ENCODE peak calls at places on chromosome 9, in ten cellular contexts. B is stimulated activated CD8-positive, alpha-beta memory T cell treated with anti-CD3 and anti-CD28 coated beads, Interleukin-4, amount 100 ng/mL, for 48 hours; Q is occipital lobe; R is brain microvascular endothelial cell; C is left cardiac atrium; E is stimulated activated CD4-positive, alpha-beta T cell treated with anti-CD3 and anti-CD28 coated beads, Interleukin-12 subunit alpha, Interleukin-12 subunit beta, amount 100 ng/mL, for 4 hours; P is spleen; M is nephron progenitor cell; N is KBM-7; X is activated CD4-positive, alpha-beta T cell treated with anti-CD3 and anti-CD28 coated beads for 4 hours. F is an unnamed sample.

GRCh38 chr9:16553869-16554540 is 316.5 kb downstream of the BNC2 start:
- DNase-seq in B (no peak), Q (no peak), R (no peak), C (no peak), E (no peak), P (no peak), M (no peak), N (no peak), X (no peak), F (no peak)

GRCh38 chr9:90142580-90142979 is 500.0 kb downstream of the DIRAS2 start:
- DNase-seq in B (peak; percentile 74), Q (no peak), R (peak; percentile 51), C (peak; percentile 42), E (peak; percentile 50), P (no peak), M (peak; percentile 59), N (peak; percentile 71), X (peak; percentile 55), F (no peak)

GRCh38 chr9:94173632-94174031 is 85.5 kb upstream of the ZNF169 start:
- DNase-seq in B (peak; percentile 53), Q (no peak), R (no peak), C (no peak), E (no peak), P (no peak), M (no peak), N (no peak), X (no peak), F (no peak)

GRCh38 chr9:113530942-113531341 is 67.4 kb downstream of the RGS3 start:
- DNase-seq in B (no peak), Q (no peak), R (no peak), C (no peak), E (no peak), P (no peak), M (no peak), N (no peak), X (no peak), F (no peak)

GRCh38 chr9:94600258-94600657 is 6.6 kb upstream of the FBP2 start:
- DNase-seq in B (no peak), Q (no peak), R (no peak), C (no peak), E (no peak), P (no peak), M (no peak), N (no peak), X (no peak), F (no peak)

GRCh38 chr9:20209421-20210340 is 412.6 kb downstream of the MLLT3 start:
- DNase-seq in B (peak; percentile 73), Q (no peak), R (no peak), C (no peak), E (no peak), P (no peak), M (no peak), N (peak; percentile 16), X (peak; percentile 34), F (no peak)

GRCh38 chr9:116550728-116551436 is 136.2 kb upstream of the TRIM32 start:
- DNase-seq in B (no peak), Q (no peak), R (peak; percentile 22), C (no peak), E (no peak), P (no peak), M (no peak), N (no peak), X (no peak), F (peak; percentile 34)

GRCh38 chr9:119167267-119167666 is 202.0 kb downstream of the BRINP1 start:
- DNase-seq in B (no peak), Q (no peak), R (no peak), C (no peak), E (no peak), P (no peak), M (no peak), N (no peak), X (no peak), F (no peak)

GRCh38 chr9:110308504-110309109 is 29.1 kb downstream of the TXNDC8 start:
- DNase-seq in B (no peak), Q (no peak), R (no peak), C (no peak), E (no peak), P (no peak), M (no peak), N (no peak), X (no peak), F (no peak)

F was measured in ovary.